ENCODE peak calls at places on chromosome 18, in eight cellular contexts. I, T, K, W, M, P, J and F are unnamed samples.
A peak's percentile ranks its signal among the peaks of the same experiment; 100 is the strongest.

GRCh38 chr18:52903858-52904257 is 563.9 kb downstream of the DCC start:
- DNase-seq in I (no peak), T (peak; percentile 46), K (no peak), W (peak; percentile 15), M (peak; percentile 10), P (peak; percentile 71), J (no peak), F (peak; percentile 6)

GRCh38 chr18:40570615-40571014 is 1384.4 kb upstream of the PIK3C3 start:
- DNase-seq in I (no peak), T (no peak), K (no peak), W (no peak), M (no peak), P (no peak), J (no peak), F (no peak)

GRCh38 chr18:77090546-77091200 is 41.9 kb downstream of the MBP start:
- DNase-seq in I (no peak), T (no peak), K (no peak), W (no peak), M (no peak), P (no peak), J (no peak), F (no peak)

GRCh38 chr18:59980052-59980668 is 80.4 kb downstream of the PMAIP1 start:
- DNase-seq in I (no peak), T (no peak), K (no peak), W (no peak), M (no peak), P (no peak), J (no peak), F (no peak)

GRCh38 chr18:58310517-58310916 is 266.5 kb downstream of the NEDD4L start:
- DNase-seq in I (peak; percentile 33), T (peak; percentile 60), K (no peak), W (no peak), M (peak; percentile 42), P (no peak), J (no peak), F (no peak)

GRCh38 chr18:49031511-49032188 is 80.9 kb upstream of the SMAD7 start:
- DNase-seq in I (no peak), T (peak; percentile 75), K (no peak), W (no peak), M (no peak), P (no peak), J (no peak), F (no peak)

GRCh38 chr18:34977787-34978532 is 63.3 kb upstream of the MAPRE2 start:
- DNase-seq in I (peak; percentile 51), T (peak; percentile 84), K (peak; percentile 26), W (peak; percentile 69), M (peak; percentile 19), P (peak; percentile 44), J (peak; percentile 8), F (peak; percentile 41)

GRCh38 chr18:60892441-60892840 is 440.8 kb upstream of the CDH20 start:
- DNase-seq in I (peak; percentile 4), T (no peak), K (no peak), W (no peak), M (no peak), P (no peak), J (peak; percentile 59), F (no peak)

GRCh38 chr18:31990823-31991222 is 27.8 kb upstream of the RNF125 start:
- DNase-seq in I (no peak), T (no peak), K (no peak), W (peak; percentile 1), M (no peak), P (no peak), J (no peak), F (peak; percentile 43)

GRCh38 chr18:35662293-35663062 is 80.9 kb downstream of the GALNT1 start:
- DNase-seq in I (no peak), T (no peak), K (no peak), W (peak; percentile 1), M (no peak), P (no peak), J (no peak), F (peak; percentile 7)

GRCh38 chr18:9827856-9828793 is 57.6 kb upstream of the TXNDC2 start:
- DNase-seq in I (peak; percentile 98), T (peak; percentile 28), K (no peak), W (no peak), M (no peak), P (no peak), J (peak; percentile 99), F (no peak)

GRCh38 chr18:1012775-1013174 is 108.1 kb downstream of the ADCYAP1 start:
- DNase-seq in I (no peak), T (no peak), K (no peak), W (no peak), M (no peak), P (no peak), J (no peak), F (no peak)

GRCh38 chr18:13461488-13461887 is 242.9 kb downstream of the LDLRAD4 start:
- DNase-seq in I (no peak), T (no peak), K (no peak), W (no peak), M (no peak), P (no peak), J (peak; percentile 4), F (no peak)

GRCh38 chr18:23838801-23839366 is 149.6 kb downstream of the LAMA3 start:
- DNase-seq in I (peak; percentile 84), T (no peak), K (no peak), W (no peak), M (no peak), P (no peak), J (peak; percentile 32), F (no peak)

GRCh38 chr18:26096852-26097251 is 6.4 kb upstream of the SS18 start:
- DNase-seq in I (no peak), T (no peak), K (no peak), W (no peak), M (no peak), P (no peak), J (no peak), F (no peak)

GRCh38 chr18:70489556-70489955 is 200.7 kb downstream of the SOCS6 start:
- DNase-seq in I (no peak), T (no peak), K (no peak), W (no peak), M (no peak), P (no peak), J (no peak), F (no peak)

GRCh38 chr18:64972545-64972944 is 778.3 kb upstream of the CDH7 start:
- DNase-seq in I (peak; percentile 53), T (no peak), K (no peak), W (no peak), M (no peak), P (no peak), J (no peak), F (no peak)

GRCh38 chr18:64966667-64967066 is 784.1 kb upstream of the CDH7 start:
- DNase-seq in I (peak; percentile 65), T (no peak), K (no peak), W (no peak), M (peak; percentile 33), P (peak; percentile 6), J (no peak), F (no peak)
- TF ChIP-seq CTCF in I (no peak), T (no peak), K (no peak), W (peak; percentile 18), M (no peak), P (no peak), J (no peak), F (no peak)

GRCh38 chr18:8704361-8705279 is 736 bp upstream of the MTCL1 start:
- DNase-seq in I (peak; percentile 97), T (peak; percentile 78), K (peak; percentile 99), W (peak; percentile 91), M (peak; percentile 88), P (peak; percentile 95), J (peak; percentile 88), F (peak; percentile 99)
- TF ChIP-seq CTCF in I (no peak), T (no peak), K (no peak), W (no peak), M (peak; percentile 8), P (no peak), J (peak; percentile 8), F (no peak)

DNA sequence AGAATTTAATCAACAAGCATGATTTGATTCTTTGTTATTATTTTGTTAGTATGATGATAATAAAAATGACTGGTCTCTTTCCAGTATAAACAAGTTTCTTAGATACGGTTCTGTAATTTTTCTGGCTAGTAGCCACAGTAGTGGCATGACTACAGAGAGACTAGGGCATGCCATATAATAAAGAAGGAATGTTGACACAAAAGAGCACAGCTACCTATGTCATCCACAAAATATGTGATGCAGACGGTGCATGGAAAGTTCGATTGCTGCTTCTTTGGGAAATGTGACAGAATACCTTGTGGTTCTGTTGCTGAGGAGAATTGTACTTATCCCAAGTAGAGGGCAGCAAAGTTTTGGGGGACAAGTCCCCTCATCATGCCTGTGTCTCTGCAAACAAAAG is 26.1 kb upstream of the SETBP1 start:
- DNase-seq in I (peak; percentile 91), T (no peak), K (no peak), W (no peak), M (no peak), P (no peak), J (peak; percentile 87), F (no peak)
- TF ChIP-seq CTCF in I (no peak), T (no peak), K (no peak), W (no peak), M (no peak), P (no peak), J (no peak), F (no peak)

GRCh38 chr18:54242327-54242726 is 17.9 kb upstream of the MBD2 start:
- DNase-seq in I (no peak), T (no peak), K (no peak), W (no peak), M (no peak), P (no peak), J (no peak), F (no peak)

GRCh38 chr18:54250846-54251251 is 18.5 kb upstream of the POLI start:
- DNase-seq in I (no peak), T (no peak), K (no peak), W (peak; percentile 42), M (no peak), P (no peak), J (no peak), F (peak; percentile 25)

GRCh38 chr18:54251606-54252400 is 17.5 kb upstream of the POLI start:
- DNase-seq in I (no peak), T (no peak), K (no peak), W (no peak), M (no peak), P (no peak), J (peak; percentile 7), F (no peak)

GRCh38 chr18:54247488-54248175 is 21.7 kb upstream of the POLI start:
- DNase-seq in I (no peak), T (no peak), K (no peak), W (peak; percentile 13), M (no peak), P (no peak), J (no peak), F (peak; percentile 16)
- TF ChIP-seq CTCF in I (no peak), T (no peak), K (no peak), W (no peak), M (no peak), P (no peak), J (no peak), F (no peak)

DNA sequence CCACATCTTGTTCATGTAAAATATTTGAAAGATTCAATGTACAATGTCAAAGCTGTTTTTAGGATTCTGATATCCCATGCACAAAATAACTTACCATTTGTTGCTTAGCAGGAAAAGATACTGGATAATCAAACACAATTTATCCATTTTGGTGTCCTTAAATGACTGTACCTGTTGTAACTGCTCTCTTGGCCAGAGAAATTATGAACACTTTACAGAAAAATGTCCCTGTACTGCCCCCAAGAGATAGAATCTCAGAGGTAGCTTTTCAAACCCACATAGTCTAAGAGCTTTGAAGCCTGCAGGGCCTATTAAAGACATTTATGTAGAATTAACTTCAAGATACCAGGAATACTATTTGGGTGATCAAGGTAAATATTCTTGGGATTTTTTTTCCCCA is 12.2 kb upstream of the ME2 start:
- DNase-seq in I (peak; percentile 17), T (no peak), K (no peak), W (peak; percentile 38), M (no peak), P (no peak), J (peak; percentile 46), F (peak; percentile 39)
- TF ChIP-seq CTCF in I (peak; percentile 18), T (no peak), K (no peak), W (peak; percentile 60), M (no peak), P (no peak), J (peak; percentile 18), F (no peak)